ENCODE peak calls at places on chromosomes 5 and 9, in six cellular contexts. One of them, this sample, is unnamed.

GRCh38 chr9:98101868-98102273 is 17.2 kb downstream of the TRIM14 start:
- DNase-seq in GM12878: peak; percentile 99
- DNase-seq in K562: no peak
- DNase-seq in SK-N-SH: no peak
- DNase-seq in HepG2: no peak
- DNase-seq in H1: no peak
- DNase-seq in this sample: no peak

GRCh38 chr9:8855046-8855445 is 1055.5 kb upstream of the DMAC1 start:
- DNase-seq in H1: no peak
- DNase-seq in K562: no peak
- DNase-seq in SK-N-SH: peak; percentile 57
- DNase-seq in HepG2: no peak
- DNase-seq in GM12878: no peak
- DNase-seq in this sample: no peak

GRCh38 chr5:134070979-134071849 is 43.3 kb upstream of the TCF7 start:
- DNase-seq in H1: no peak
- DNase-seq in HepG2: peak; percentile 72
- DNase-seq in SK-N-SH: no peak
- DNase-seq in K562: peak; percentile 37
- DNase-seq in GM12878: peak; percentile 69
- DNase-seq in this sample: no peak

GRCh38 chr9:117304613-117305012 is 110.2 kb downstream of the ASTN2 start:
- DNase-seq in K562: no peak
- DNase-seq in GM12878: no peak
- DNase-seq in H1: no peak
- DNase-seq in SK-N-SH: peak; percentile 51
- DNase-seq in HepG2: no peak
- DNase-seq in this sample: no peak

GRCh38 chr9:97845130-97845529 is 7.9 kb upstream of the FOXE1 start:
- DNase-seq in HepG2: no peak
- DNase-seq in SK-N-SH: no peak
- DNase-seq in K562: no peak
- DNase-seq in H1: no peak
- DNase-seq in GM12878: no peak
- DNase-seq in this sample: no peak

GRCh38 chr9:9299134-9299533 is 1313.7 kb downstream of the PTPRD start:
- DNase-seq in GM12878: no peak
- DNase-seq in H1: no peak
- DNase-seq in HepG2: no peak
- DNase-seq in K562: no peak
- DNase-seq in SK-N-SH: peak; percentile 0
- DNase-seq in this sample: no peak

GRCh38 chr9:129709471-129710460 is 43.1 kb downstream of the PTGES start:
- DNase-seq in K562: no peak
- DNase-seq in SK-N-SH: no peak
- DNase-seq in H1: no peak
- DNase-seq in HepG2: no peak
- DNase-seq in GM12878: no peak
- DNase-seq in this sample: no peak

GRCh38 chr5:43044181-43044914 is 4.2 kb upstream of the ANXA2R start:
- DNase-seq in H1: no peak
- DNase-seq in HepG2: no peak
- DNase-seq in SK-N-SH: no peak
- DNase-seq in K562: no peak
- DNase-seq in GM12878: no peak
- DNase-seq in this sample: no peak

GRCh38 chr5:123937230-123937629 is 425.3 kb downstream of the CSNK1G3 start:
- DNase-seq in GM12878: peak; percentile 3
- DNase-seq in H1: peak; percentile 38
- DNase-seq in K562: peak; percentile 19
- DNase-seq in HepG2: peak; percentile 65
- DNase-seq in SK-N-SH: peak; percentile 26
- DNase-seq in this sample: peak; percentile 72

GRCh38 chr5:171269717-171270116 is 39.3 kb upstream of the TLX3 start:
- DNase-seq in K562: no peak
- DNase-seq in HepG2: no peak
- DNase-seq in GM12878: no peak
- DNase-seq in SK-N-SH: no peak
- DNase-seq in H1: no peak
- DNase-seq in this sample: peak; percentile 6

GRCh38 chr5:90878081-90878480 is 319.5 kb downstream of the ADGRV1 start:
- DNase-seq in SK-N-SH: no peak
- DNase-seq in K562: no peak
- DNase-seq in H1: no peak
- DNase-seq in HepG2: no peak
- DNase-seq in GM12878: no peak
- DNase-seq in this sample: no peak

GRCh38 chr9:98251554-98251953 is 3.9 kb downstream of the TBC1D2 start:
- DNase-seq in HepG2: no peak
- DNase-seq in H1: no peak
- DNase-seq in SK-N-SH: no peak
- DNase-seq in GM12878: no peak
- DNase-seq in K562: no peak
- DNase-seq in this sample: peak; percentile 73

GRCh38 chr5:82330921-82331320 is 52.8 kb upstream of the RPS23 start:
- DNase-seq in K562: no peak
- DNase-seq in H1: no peak
- DNase-seq in HepG2: no peak
- DNase-seq in GM12878: no peak
- DNase-seq in SK-N-SH: no peak
- DNase-seq in this sample: no peak

GRCh38 chr9:19701991-19702390 is 86.8 kb downstream of the SLC24A2 start:
- DNase-seq in GM12878: no peak
- DNase-seq in H1: no peak
- DNase-seq in K562: no peak
- DNase-seq in HepG2: no peak
- DNase-seq in SK-N-SH: no peak
- DNase-seq in this sample: no peak

GRCh38 chr5:109748545-109748944 is 58.8 kb downstream of the MAN2A1 start:
- DNase-seq in H1: no peak
- DNase-seq in SK-N-SH: no peak
- DNase-seq in K562: no peak
- DNase-seq in HepG2: peak; percentile 24
- DNase-seq in GM12878: no peak
- DNase-seq in this sample: no peak

GRCh38 chr5:90015584-90016018 is 394.0 kb downstream of the CETN3 start:
- DNase-seq in GM12878: peak; percentile 82
- DNase-seq in H1: no peak
- DNase-seq in HepG2: no peak
- DNase-seq in SK-N-SH: peak; percentile 30
- DNase-seq in K562: no peak
- DNase-seq in this sample: no peak

GRCh38 chr9:81646337-81646736 is 43.0 kb downstream of the TLE1 start:
- DNase-seq in HepG2: no peak
- DNase-seq in SK-N-SH: no peak
- DNase-seq in K562: no peak
- DNase-seq in GM12878: no peak
- DNase-seq in H1: no peak
- DNase-seq in this sample: no peak

GRCh38 chr5:64952961-64953360 is 184.2 kb downstream of the CWC27 start:
- DNase-seq in GM12878: no peak
- DNase-seq in HepG2: no peak
- DNase-seq in SK-N-SH: no peak
- DNase-seq in H1: no peak
- DNase-seq in K562: no peak
- DNase-seq in this sample: no peak

GRCh38 chr9:83239787-83240186 is 176.8 kb upstream of the RASEF start:
- DNase-seq in SK-N-SH: no peak
- DNase-seq in GM12878: no peak
- DNase-seq in HepG2: no peak
- DNase-seq in K562: no peak
- DNase-seq in H1: no peak
- DNase-seq in this sample: no peak

GRCh38 chr9:109255394-109255793 is 65.5 kb downstream of the EPB41L4B start:
- DNase-seq in SK-N-SH: no peak
- DNase-seq in H1: no peak
- DNase-seq in GM12878: no peak
- DNase-seq in HepG2: no peak
- DNase-seq in K562: no peak
- DNase-seq in this sample: no peak
- TF ChIP-seq JUND in SK-N-SH: no peak
- TF ChIP-seq JUND in H1: no peak
- TF ChIP-seq JUND in GM12878: no peak
- TF ChIP-seq JUND in HepG2: no peak
- TF ChIP-seq JUND in K562: no peak
- TF ChIP-seq JUND in this sample: no peak

GRCh38 chr5:120703923-120704445 is 239.9 kb downstream of the PRR16 start:
- DNase-seq in HepG2: no peak
- DNase-seq in H1: no peak
- DNase-seq in K562: no peak
- DNase-seq in SK-N-SH: no peak
- DNase-seq in GM12878: no peak
- DNase-seq in this sample: no peak
- H3K4me1 ChIP-seq in HepG2: no peaks in the 10 kb centered on the region
- H3K4me1 ChIP-seq in H1: peaks cover 3% of the 10 kb centered on the region
- H3K4me1 ChIP-seq in K562: no peaks in the 10 kb centered on the region
- H3K4me1 ChIP-seq in SK-N-SH: no peaks in the 10 kb centered on the region
- H3K4me1 ChIP-seq in GM12878: no peaks in the 10 kb centered on the region
- H3K4me1 ChIP-seq in this sample: no peaks in the 10 kb centered on the region

GRCh38 chr5:32828492-32828891 is 117.4 kb downstream of the NPR3 start:
- DNase-seq in GM12878: no peak
- DNase-seq in H1: no peak
- DNase-seq in SK-N-SH: no peak
- DNase-seq in K562: no peak
- DNase-seq in HepG2: no peak
- DNase-seq in this sample: no peak
- TF ChIP-seq JUND in GM12878: no peak
- TF ChIP-seq JUND in H1: no peak
- TF ChIP-seq JUND in SK-N-SH: no peak
- TF ChIP-seq JUND in K562: no peak
- TF ChIP-seq JUND in HepG2: no peak
- TF ChIP-seq JUND in this sample: no peak

GRCh38 chr9:14193338-14193980 is 120.5 kb downstream of the NFIB start:
- DNase-seq in SK-N-SH: no peak
- DNase-seq in GM12878: no peak
- DNase-seq in K562: no peak
- DNase-seq in H1: no peak
- DNase-seq in HepG2: no peak
- DNase-seq in this sample: no peak

GRCh38 chr9:14189578-14189977 is 124.4 kb downstream of the NFIB start:
- DNase-seq in HepG2: no peak
- DNase-seq in SK-N-SH: no peak
- DNase-seq in K562: no peak
- DNase-seq in H1: no peak
- DNase-seq in GM12878: no peak
- DNase-seq in this sample: no peak

GRCh38 chr9:14190240-14190639 is 123.7 kb downstream of the NFIB start:
- DNase-seq in SK-N-SH: no peak
- DNase-seq in K562: no peak
- DNase-seq in HepG2: no peak
- DNase-seq in GM12878: no peak
- DNase-seq in H1: no peak
- DNase-seq in this sample: no peak

GRCh38 chr9:14189146-14189545 is 124.8 kb downstream of the NFIB start:
- DNase-seq in K562: no peak
- DNase-seq in HepG2: no peak
- DNase-seq in GM12878: no peak
- DNase-seq in SK-N-SH: no peak
- DNase-seq in H1: no peak
- DNase-seq in this sample: no peak

DNA sequence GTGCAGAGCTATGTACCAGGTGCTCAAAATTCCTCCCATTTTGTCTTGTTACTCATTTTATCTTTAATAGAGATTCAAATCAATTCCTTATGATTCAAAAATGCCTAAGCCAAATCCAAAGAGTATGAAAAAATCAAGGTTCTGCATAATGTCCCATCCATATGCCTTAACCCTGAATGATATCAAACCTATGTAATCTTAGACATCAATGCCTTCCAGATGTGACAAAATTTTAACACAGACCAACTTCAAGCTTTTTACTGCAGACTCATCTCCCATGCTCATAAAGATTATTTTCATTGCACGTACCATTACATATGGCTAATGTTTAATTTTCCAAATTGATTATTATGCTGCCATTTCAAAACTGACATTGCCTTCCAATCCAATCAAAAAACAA is 122.4 kb downstream of the NFIB start:
- DNase-seq in GM12878: no peak
- DNase-seq in H1: no peak
- DNase-seq in K562: no peak
- DNase-seq in SK-N-SH: no peak
- DNase-seq in HepG2: no peak
- DNase-seq in this sample: no peak
- H3K4me1 ChIP-seq in GM12878: no peaks in the 10 kb centered on the region
- H3K4me1 ChIP-seq in H1: peaks cover 3% of the 10 kb centered on the region
- H3K4me1 ChIP-seq in K562: no peaks in the 10 kb centered on the region
- H3K4me1 ChIP-seq in SK-N-SH: peaks cover 33% of the 10 kb centered on the region
- H3K4me1 ChIP-seq in HepG2: no peaks in the 10 kb centered on the region
- H3K4me1 ChIP-seq in this sample: no peaks in the 10 kb centered on the region

DNA sequence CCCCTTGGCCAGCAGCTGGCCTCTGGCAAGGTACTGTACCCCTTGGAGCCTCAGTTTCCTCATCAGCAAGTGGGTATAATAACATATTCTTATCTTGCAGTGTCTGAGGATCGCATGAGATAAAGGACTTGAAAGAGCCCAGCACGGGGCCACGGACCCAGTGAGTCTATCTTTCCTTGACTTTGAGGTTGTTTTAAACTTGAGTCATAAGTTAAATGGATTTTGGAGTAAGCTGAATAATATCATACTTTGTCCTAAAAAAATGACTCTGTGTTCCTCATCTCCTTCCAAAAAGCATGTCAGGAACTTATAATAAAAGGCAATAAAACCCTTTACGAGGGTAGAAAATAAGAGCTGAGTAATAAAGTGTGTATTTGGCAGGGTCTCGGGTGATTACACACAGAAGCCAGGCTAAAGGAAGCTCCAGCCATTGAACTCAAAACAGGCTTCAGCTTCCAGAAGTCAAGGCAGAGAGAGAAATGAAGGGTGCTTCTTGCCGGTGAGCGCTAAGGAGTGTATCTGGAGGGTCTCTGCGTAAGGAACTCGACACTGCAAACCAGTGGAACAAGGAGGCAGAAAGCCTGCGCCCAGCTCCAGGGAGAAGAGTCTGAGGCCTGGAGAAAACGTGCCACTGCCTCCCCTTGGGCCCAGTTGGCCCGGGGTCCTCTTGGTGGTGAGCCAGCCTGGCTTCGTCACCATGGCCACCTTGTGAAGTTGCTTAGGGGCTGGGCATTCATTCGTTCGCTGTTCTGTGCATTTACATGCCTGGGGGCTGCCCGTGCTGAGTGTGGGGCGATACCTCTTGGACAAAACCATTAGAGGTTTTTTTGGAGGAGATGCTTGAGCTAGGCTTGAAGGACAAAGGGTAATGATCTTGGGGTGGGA is 72.4 kb upstream of the PHYKPL start:
- DNase-seq in GM12878: no peak
- DNase-seq in H1: no peak
- DNase-seq in SK-N-SH: no peak
- DNase-seq in HepG2: no peak
- DNase-seq in K562: no peak
- DNase-seq in this sample: no peak
- TF ChIP-seq JUND in GM12878: no peak
- TF ChIP-seq JUND in H1: no peak
- TF ChIP-seq JUND in SK-N-SH: no peak
- TF ChIP-seq JUND in HepG2: no peak
- TF ChIP-seq JUND in K562: no peak
- TF ChIP-seq JUND in this sample: no peak